ENCODE peak calls at places on chromosomes 12 and 14, in seven cellular contexts. K, B, V, E, N, C and J are unnamed samples.

GRCh38 chr14:38254565-38255407 is 1.1 kb downstream of the CLEC14A start:
- DNase-seq in B (peak; percentile 25), N (no peak), K (peak; percentile 29), V (peak; percentile 36), C (no peak), E (no peak), J (no peak)

GRCh38 chr12:76106631-76107030 is 22.1 kb upstream of the NAP1L1 start:
- DNase-seq in E (no peak), N (no peak), V (peak; percentile 65), B (no peak), C (no peak), K (no peak), J (no peak)

GRCh38 chr12:108653922-108654321 is 20.2 kb upstream of the SELPLG start:
- DNase-seq in B (no peak), N (no peak), K (no peak), V (no peak), C (no peak), E (no peak), J (no peak)

GRCh38 chr12:131095826-131096680 is 142.3 kb downstream of the ADGRD1 start:
- DNase-seq in K (no peak), V (no peak), N (no peak), C (no peak), B (peak; percentile 35), E (no peak), J (no peak)

GRCh38 chr12:8712572-8712971 is 14.8 kb downstream of the RIMKLB start:
- DNase-seq in B (no peak), V (no peak), C (no peak), N (no peak), E (no peak), K (no peak), J (no peak)

GRCh38 chr12:55060470-55060869 is 40.7 kb downstream of the NEUROD4 start:
- DNase-seq in C (no peak), V (no peak), K (no peak), B (no peak), E (no peak), N (no peak), J (no peak)

GRCh38 chr12:5200276-5201087 is 156.8 kb downstream of the KCNA5 start:
- DNase-seq in V (no peak), C (peak; percentile 39), B (peak; percentile 78), E (peak; percentile 76), N (no peak), K (peak; percentile 49), J (peak; percentile 82)

GRCh38 chr14:29805415-29806123 is 122.1 kb downstream of the PRKD1 start:
- DNase-seq in E (no peak), V (peak; percentile 99), K (peak; percentile 52), B (peak; percentile 70), N (no peak), C (no peak), J (peak; percentile 68)

GRCh38 chr14:66003082-66003740 is 483.0 kb upstream of the CCDC196 start:
- DNase-seq in C (no peak), N (no peak), K (no peak), B (no peak), E (no peak), V (no peak), J (no peak)

GRCh38 chr12:120495189-120495722 is 657 bp upstream of the DYNLL1 start:
- DNase-seq in E (no peak), C (no peak), N (no peak), K (no peak), B (no peak), V (no peak), J (no peak)